ENCODE peak calls at places on chromosomes 1 and 21, in ten cellular contexts. N, Y, S, T, C, H, R, U, O and D are unnamed samples.

GRCh38 chr1:28104866-28105467 is 16.6 kb upstream of the EYA3 start:
- DNase-seq in N (no peak), Y (peak; percentile 70), S (no peak), T (no peak), C (peak; percentile 71), H (no peak), R (no peak), U (no peak), O (no peak), D (peak; percentile 30)

GRCh38 chr1:246537887-246538286 is 28.2 kb downstream of the TFB2M start:
- DNase-seq in N (no peak), Y (no peak), S (no peak), T (peak; percentile 20), C (peak; percentile 6), H (no peak), R (no peak), U (no peak), O (no peak), D (peak; percentile 9)

GRCh38 chr1:94514095-94514727 is 27.3 kb downstream of the F3 start:
- DNase-seq in N (no peak), Y (peak; percentile 45), S (no peak), T (no peak), C (no peak), H (peak; percentile 9), R (no peak), U (peak; percentile 64), O (no peak), D (no peak)

GRCh38 chr1:3863231-3863935 is 6.1 kb downstream of the DFFB start:
- DNase-seq in N (no peak), Y (no peak), S (no peak), T (no peak), C (no peak), H (no peak), R (no peak), U (no peak), O (no peak), D (no peak)

GRCh38 chr1:41608242-41608641 is 123.8 kb upstream of the EDN2 start:
- DNase-seq in N (no peak), Y (no peak), S (no peak), T (no peak), C (no peak), H (no peak), R (no peak), U (no peak), O (no peak), D (no peak)

GRCh38 chr1:60527567-60527966 is 454.0 kb upstream of the C1orf87 start:
- DNase-seq in N (no peak), Y (no peak), S (no peak), T (no peak), C (no peak), H (no peak), R (no peak), U (no peak), O (no peak), D (no peak)

GRCh38 chr1:200386416-200386815 is 23.4 kb downstream of the ZNF281 start:
- DNase-seq in N (no peak), Y (no peak), S (no peak), T (no peak), C (no peak), H (no peak), R (no peak), U (no peak), O (no peak), D (no peak)

GRCh38 chr1:99441234-99442095 is 177.2 kb downstream of the PLPPR4 start:
- DNase-seq in N (no peak), Y (no peak), S (no peak), T (no peak), C (no peak), H (no peak), R (no peak), U (peak; percentile 23), O (no peak), D (no peak)

GRCh38 chr1:163056832-163057231 is 12.3 kb upstream of the RGS4 start:
- DNase-seq in N (no peak), Y (no peak), S (no peak), T (no peak), C (peak; percentile 41), H (no peak), R (no peak), U (no peak), O (no peak), D (no peak)

GRCh38 chr1:28887418-28887834 is 26.9 kb upstream of the EPB41 start:
- DNase-seq in N (no peak), Y (peak; percentile 13), S (peak; percentile 52), T (no peak), C (no peak), H (no peak), R (peak; percentile 17), U (no peak), O (peak; percentile 70), D (no peak)

GRCh38 chr1:3038113-3038551 is 16.9 kb downstream of the ACTRT2 start:
- DNase-seq in N (no peak), Y (no peak), S (no peak), T (no peak), C (no peak), H (no peak), R (no peak), U (no peak), O (no peak), D (no peak)

GRCh38 chr1:4710592-4711190 is 56.3 kb downstream of the AJAP1 start:
- DNase-seq in N (no peak), Y (no peak), S (no peak), T (no peak), C (no peak), H (no peak), R (no peak), U (no peak), O (no peak), D (peak; percentile 42)

GRCh38 chr1:96980448-96980847 is 258.9 kb downstream of the PTBP2 start:
- DNase-seq in N (no peak), Y (no peak), S (no peak), T (no peak), C (no peak), H (no peak), R (no peak), U (no peak), O (no peak), D (no peak)

GRCh38 chr1:231020816-231021215 is 19.2 kb downstream of the FAM89A start:
- DNase-seq in N (no peak), Y (no peak), S (no peak), T (no peak), C (no peak), H (no peak), R (no peak), U (no peak), O (no peak), D (no peak)

GRCh38 chr1:243336163-243336562 is 80.3 kb downstream of the SDCCAG8 start:
- DNase-seq in N (no peak), Y (no peak), S (no peak), T (no peak), C (no peak), H (no peak), R (no peak), U (no peak), O (no peak), D (no peak)

GRCh38 chr1:207832796-207833195 is 78.1 kb downstream of the CD34 start:
- DNase-seq in N (no peak), Y (no peak), S (no peak), T (no peak), C (no peak), H (no peak), R (no peak), U (no peak), O (no peak), D (no peak)

GRCh38 chr1:238469146-238469601 is 578.5 kb upstream of the ZP4 start:
- DNase-seq in N (no peak), Y (no peak), S (no peak), T (no peak), C (no peak), H (no peak), R (no peak), U (peak; percentile 63), O (no peak), D (no peak)

GRCh38 chr21:41316641-41317392 is at the start of gene FAM3B:
- DNase-seq in N (no peak), Y (peak; percentile 26), S (no peak), T (no peak), C (peak; percentile 40), H (peak; percentile 29), R (no peak), U (no peak), O (peak; percentile 21), D (peak; percentile 79)

GRCh38 chr21:41357546-41357945 is 4.3 kb upstream of the MX2 start:
- DNase-seq in N (no peak), Y (no peak), S (no peak), T (no peak), C (no peak), H (no peak), R (no peak), U (no peak), O (no peak), D (no peak)

GRCh38 chr1:156860639-156861423 is at the start of gene NTRK1:
- DNase-seq in N (no peak), Y (peak; percentile 25), S (peak; percentile 86), T (no peak), C (peak; percentile 62), H (peak; percentile 63), R (peak; percentile 45), U (peak; percentile 77), O (peak; percentile 81), D (peak; percentile 29)

GRCh38 chr1:156213644-156213966 is 798 bp downstream of the PMF1 start:
- DNase-seq in N (no peak), Y (no peak), S (peak; percentile 31), T (no peak), C (no peak), H (no peak), R (no peak), U (no peak), O (no peak), D (no peak)

GRCh38 chr1:93804412-93804811 is 74.6 kb downstream of the DNTTIP2 start:
- DNase-seq in N (no peak), Y (no peak), S (no peak), T (no peak), C (no peak), H (no peak), R (no peak), U (no peak), O (no peak), D (no peak)

GRCh38 chr1:203406446-203407045 is 55.6 kb upstream of the FMOD start:
- DNase-seq in N (peak; percentile 66), Y (no peak), S (no peak), T (no peak), C (no peak), H (no peak), R (no peak), U (no peak), O (no peak), D (no peak)